ENCODE peak calls at places on chromosomes 6 and 20, in four cellular contexts. One of them, this sample, is unnamed.

GRCh38 chr20:49701313-49701731 is 12.4 kb downstream of the B4GALT5 start:
- DNase-seq in K562: no peak
- DNase-seq in GM12878: no peak
- DNase-seq in HL-60: peak
- DNase-seq in this sample: no peak

GRCh38 chr20:14334306-14334930 is 3.0 kb downstream of the FLRT3 start:
- DNase-seq in K562: no peak
- DNase-seq in HL-60: no peak
- DNase-seq in GM12878: no peak
- DNase-seq in this sample: no peak

GRCh38 chr20:57092900-57093238 is 173.6 kb downstream of the BMP7 start:
- DNase-seq in K562: no peak
- DNase-seq in GM12878: no peak
- DNase-seq in HL-60: no peak
- DNase-seq in this sample: no peak

GRCh38 chr20:46011631-46012482 is 3.1 kb downstream of the MMP9 start:
- DNase-seq in HL-60: no peak
- DNase-seq in GM12878: no peak
- DNase-seq in K562: peak
- DNase-seq in this sample: no peak

GRCh38 chr6:83815631-83816030 is 37.5 kb upstream of the RIPPLY2 start:
- DNase-seq in HL-60: no peak
- DNase-seq in K562: no peak
- DNase-seq in GM12878: no peak
- DNase-seq in this sample: no peak

GRCh38 chr20:50520222-50520877 is 10.2 kb downstream of the PTPN1 start:
- DNase-seq in K562: no peak
- DNase-seq in GM12878: no peak
- DNase-seq in HL-60: no peak
- DNase-seq in this sample: no peak

GRCh38 chr20:10119336-10119735 is 84.5 kb downstream of the ANKEF1 start:
- DNase-seq in HL-60: no peak
- DNase-seq in K562: no peak
- DNase-seq in GM12878: no peak
- DNase-seq in this sample: no peak

GRCh38 chr20:4480104-4480503 is 241.6 kb upstream of the PRND start:
- DNase-seq in HL-60: no peak
- DNase-seq in K562: no peak
- DNase-seq in GM12878: no peak
- DNase-seq in this sample: no peak

GRCh38 chr6:132236281-132236680 is 165.0 kb downstream of the MOXD1 start:
- DNase-seq in GM12878: no peak
- DNase-seq in HL-60: no peak
- DNase-seq in K562: no peak
- DNase-seq in this sample: no peak

GRCh38 chr20:36827541-36828279 is 48.2 kb upstream of the TLDC2 start:
- DNase-seq in HL-60: no peak
- DNase-seq in K562: no peak
- DNase-seq in GM12878: peak
- DNase-seq in this sample: peak

GRCh38 chr6:33168624-33169023 is 23.6 kb downstream of the COL11A2 start:
- DNase-seq in K562: no peak
- DNase-seq in GM12878: no peak
- DNase-seq in HL-60: no peak
- DNase-seq in this sample: no peak

GRCh38 chr6:71139249-71139648 is 149.4 kb upstream of the OGFRL1 start:
- DNase-seq in GM12878: no peak
- DNase-seq in K562: no peak
- DNase-seq in HL-60: no peak
- DNase-seq in this sample: no peak

GRCh38 chr20:11901127-11901526 is 16.6 kb upstream of the BTBD3 start:
- DNase-seq in K562: no peak
- DNase-seq in GM12878: no peak
- DNase-seq in HL-60: no peak
- DNase-seq in this sample: no peak

GRCh38 chr6:149235130-149235561 is 82.4 kb upstream of the TAB2 start:
- DNase-seq in K562: no peak
- DNase-seq in HL-60: no peak
- DNase-seq in GM12878: peak
- DNase-seq in this sample: no peak

GRCh38 chr6:170131351-170131750 is 159.5 kb downstream of the DLL1 start:
- DNase-seq in K562: no peak
- DNase-seq in GM12878: no peak
- DNase-seq in HL-60: no peak
- DNase-seq in this sample: no peak

GRCh38 chr6:79812195-79812594 is 135.2 kb downstream of the ELOVL4 start:
- DNase-seq in K562: no peak
- DNase-seq in GM12878: no peak
- DNase-seq in HL-60: no peak
- DNase-seq in this sample: no peak

GRCh38 chr6:43741829-43742228 is 28.2 kb upstream of the VEGFA start:
- DNase-seq in K562: no peak
- DNase-seq in HL-60: no peak
- DNase-seq in GM12878: no peak
- DNase-seq in this sample: no peak

GRCh38 chr6:5302220-5302946 is 41.1 kb downstream of the FARS2 start:
- DNase-seq in HL-60: no peak
- DNase-seq in GM12878: peak
- DNase-seq in K562: peak
- DNase-seq in this sample: peak

GRCh38 chr6:158037771-158038170 is 56.1 kb downstream of the SYNJ2 start:
- DNase-seq in K562: no peak
- DNase-seq in GM12878: no peak
- DNase-seq in HL-60: no peak
- DNase-seq in this sample: no peak

GRCh38 chr20:24755411-24755922 is 193.6 kb upstream of the CST7 start:
- DNase-seq in GM12878: no peak
- DNase-seq in HL-60: no peak
- DNase-seq in K562: no peak
- DNase-seq in this sample: no peak

GRCh38 chr6:166707045-166707444 is 80.0 kb upstream of the RPS6KA2 start:
- DNase-seq in K562: peak
- DNase-seq in GM12878: no peak
- DNase-seq in HL-60: no peak
- DNase-seq in this sample: no peak

GRCh38 chr20:57993738-57994431 is 234.6 kb downstream of the ANKRD60 start:
- DNase-seq in K562: no peak
- DNase-seq in HL-60: no peak
- DNase-seq in GM12878: no peak
- DNase-seq in this sample: no peak

GRCh38 chr6:75386050-75386770 is 101.6 kb upstream of the TMEM30A start:
- DNase-seq in HL-60: no peak
- DNase-seq in K562: no peak
- DNase-seq in GM12878: no peak
- DNase-seq in this sample: no peak

GRCh38 chr20:49335456-49335855 is 57.6 kb upstream of the ZNFX1 start:
- DNase-seq in K562: no peak
- DNase-seq in GM12878: no peak
- DNase-seq in HL-60: no peak
- DNase-seq in this sample: no peak

GRCh38 chr6:2940010-2940850 is 31.1 kb downstream of the SERPINB6 start:
- DNase-seq in GM12878: peak
- DNase-seq in HL-60: no peak
- DNase-seq in K562: no peak
- DNase-seq in this sample: peak

GRCh38 chr20:32589256-32589655 is 4.1 kb upstream of the NOL4L start:
- DNase-seq in GM12878: no peak
- DNase-seq in HL-60: no peak
- DNase-seq in K562: no peak
- DNase-seq in this sample: no peak

GRCh38 chr6:6811151-6812002 is 222.9 kb downstream of the LY86 start:
- DNase-seq in HL-60: no peak
- DNase-seq in K562: no peak
- DNase-seq in GM12878: no peak
- DNase-seq in this sample: no peak

GRCh38 chr6:2791124-2792050 is 26.2 kb downstream of the WRNIP1 start:
- DNase-seq in GM12878: peak
- DNase-seq in K562: peak
- DNase-seq in HL-60: peak
- DNase-seq in this sample: peak

GRCh38 chr6:94215614-94216013 is 796.3 kb upstream of the EPHA7 start:
- DNase-seq in GM12878: no peak
- DNase-seq in K562: no peak
- DNase-seq in HL-60: no peak
- DNase-seq in this sample: no peak

GRCh38 chr20:1423625-1424106 is 30.8 kb upstream of the FKBP1A start:
- DNase-seq in K562: peak
- DNase-seq in GM12878: no peak
- DNase-seq in HL-60: peak
- DNase-seq in this sample: no peak

GRCh38 chr20:9838035-9838377 is 870 bp downstream of the PAK5 start:
- DNase-seq in K562: no peak
- DNase-seq in HL-60: no peak
- DNase-seq in GM12878: no peak
- DNase-seq in this sample: no peak

GRCh38 chr20:25220021-25220730 is 24.7 kb downstream of the ENTPD6 start:
- DNase-seq in HL-60: no peak
- DNase-seq in GM12878: no peak
- DNase-seq in K562: no peak
- DNase-seq in this sample: no peak

GRCh38 chr6:21375717-21376116 is 217.8 kb upstream of the SOX4 start:
- DNase-seq in GM12878: no peak
- DNase-seq in HL-60: no peak
- DNase-seq in K562: no peak
- DNase-seq in this sample: no peak
- TF ChIP-seq SPI1 in GM12878: no peak
- TF ChIP-seq SPI1 in HL-60: no peak
- TF ChIP-seq SPI1 in K562: no peak
- TF ChIP-seq SPI1 in this sample: no peak

DNA sequence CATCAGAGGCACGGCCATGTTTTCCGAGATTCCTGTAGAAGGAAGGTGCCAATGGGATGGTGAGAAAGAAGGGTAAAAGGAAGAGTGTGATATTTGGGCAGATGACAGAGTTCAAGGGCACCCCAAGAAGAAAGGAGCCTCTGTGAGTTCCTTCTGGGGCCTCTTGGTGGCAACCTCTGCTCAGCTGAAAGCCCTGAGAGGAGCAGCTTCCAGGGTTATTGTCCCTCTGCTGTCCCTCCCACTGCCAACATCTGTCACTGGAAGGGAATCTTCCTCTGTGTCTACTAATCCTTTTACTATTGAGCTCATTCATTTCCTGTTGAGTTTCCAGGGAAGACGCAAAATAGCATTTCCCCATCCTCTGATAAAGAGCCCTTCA is 40.0 kb upstream of the KCNK16 start:
- DNase-seq in K562: peak
- DNase-seq in GM12878: no peak
- DNase-seq in HL-60: no peak
- DNase-seq in this sample: no peak
- TF ChIP-seq SPI1 in K562: no peak
- TF ChIP-seq SPI1 in GM12878: no peak
- TF ChIP-seq SPI1 in HL-60: no peak
- TF ChIP-seq SPI1 in this sample: no peak

GRCh38 chr6:41000248-41000647 is 38.8 kb downstream of the UNC5CL start:
- DNase-seq in K562: no peak
- DNase-seq in GM12878: no peak
- DNase-seq in HL-60: no peak
- DNase-seq in this sample: no peak

GRCh38 chr6:40997256-40997957 is 41.6 kb downstream of the UNC5CL start:
- DNase-seq in HL-60: no peak
- DNase-seq in K562: peak
- DNase-seq in GM12878: no peak
- DNase-seq in this sample: no peak

GRCh38 chr6:40999498-41000070 is 39.4 kb downstream of the UNC5CL start:
- DNase-seq in GM12878: peak
- DNase-seq in K562: peak
- DNase-seq in HL-60: peak
- DNase-seq in this sample: peak

GRCh38 chr6:40998661-40999060 is 40.4 kb downstream of the UNC5CL start:
- DNase-seq in K562: no peak
- DNase-seq in HL-60: no peak
- DNase-seq in GM12878: no peak
- DNase-seq in this sample: no peak

GRCh38 chr6:40996591-40997247 is 42.3 kb downstream of the UNC5CL start:
- DNase-seq in HL-60: no peak
- DNase-seq in GM12878: no peak
- DNase-seq in K562: no peak
- DNase-seq in this sample: no peak
- TF ChIP-seq SPI1 in HL-60: no peak
- TF ChIP-seq SPI1 in GM12878: no peak
- TF ChIP-seq SPI1 in K562: no peak
- TF ChIP-seq SPI1 in this sample: no peak

GRCh38 chr20:61290721-61291120 is 38.7 kb downstream of the CDH4 start:
- DNase-seq in K562: no peak
- DNase-seq in GM12878: no peak
- DNase-seq in HL-60: no peak
- DNase-seq in this sample: no peak

GRCh38 chr20:61289166-61289565 is 37.1 kb downstream of the CDH4 start:
- DNase-seq in HL-60: no peak
- DNase-seq in K562: no peak
- DNase-seq in GM12878: no peak
- DNase-seq in this sample: no peak

GRCh38 chr20:61292391-61292790 is 40.3 kb downstream of the CDH4 start:
- DNase-seq in HL-60: no peak
- DNase-seq in K562: no peak
- DNase-seq in GM12878: no peak
- DNase-seq in this sample: no peak

GRCh38 chr20:61292821-61293612 is 41.0 kb downstream of the CDH4 start:
- DNase-seq in HL-60: no peak
- DNase-seq in K562: no peak
- DNase-seq in GM12878: no peak
- DNase-seq in this sample: no peak

GRCh38 chr20:61291166-61291829 is 39.2 kb downstream of the CDH4 start:
- DNase-seq in GM12878: no peak
- DNase-seq in K562: no peak
- DNase-seq in HL-60: no peak
- DNase-seq in this sample: no peak
- TF ChIP-seq SPI1 in GM12878: no peak
- TF ChIP-seq SPI1 in K562: no peak
- TF ChIP-seq SPI1 in HL-60: no peak
- TF ChIP-seq SPI1 in this sample: no peak

GRCh38 chr6:161284653-161285052 is 10.8 kb upstream of the AGPAT4 start:
- DNase-seq in K562: no peak
- DNase-seq in HL-60: no peak
- DNase-seq in GM12878: no peak
- DNase-seq in this sample: no peak
- TF ChIP-seq SPI1 in K562: no peak
- TF ChIP-seq SPI1 in HL-60: no peak
- TF ChIP-seq SPI1 in GM12878: no peak
- TF ChIP-seq SPI1 in this sample: no peak

GRCh38 chr20:47317127-47317895 is 39.2 kb downstream of the ZMYND8 start:
- DNase-seq in HL-60: peak
- DNase-seq in K562: peak
- DNase-seq in GM12878: no peak
- DNase-seq in this sample: peak
- TF ChIP-seq SPI1 in HL-60: no peak
- TF ChIP-seq SPI1 in K562: no peak
- TF ChIP-seq SPI1 in GM12878: no peak
- TF ChIP-seq SPI1 in this sample: peak

This sample was measured in GM12891.